ENCODE peak calls at places on chromosomes 1 and 21, in ten cellular contexts. M is left ventricle myocardium inferior; O is nephron progenitor cell; F is D721Med; L is Calu3; I is CD8-positive, alpha-beta T cell; H is Peyer's patch; X is ovary; Q is PC-3; G is cardiac muscle cell. N is an unnamed sample.

GRCh38 chr1:200275415-200275814 is 134.4 kb downstream of the ZNF281 start:
- DNase-seq in M (no peak), O (no peak), F (no peak), L (no peak), I (no peak), H (no peak), X (no peak), Q (no peak), G (no peak), N (no peak)

GRCh38 chr1:55519276-55519675 is 304.1 kb upstream of the USP24 start:
- DNase-seq in M (no peak), O (no peak), F (no peak), L (no peak), I (no peak), H (no peak), X (no peak), Q (no peak), G (no peak), N (no peak)

GRCh38 chr1:63943393-63943792 is 169.6 kb downstream of the ROR1 start:
- DNase-seq in M (no peak), O (no peak), F (no peak), L (no peak), I (no peak), H (no peak), X (no peak), Q (no peak), G (no peak), N (no peak)

GRCh38 chr1:62466982-62467532 is 30.2 kb downstream of the USP1 start:
- DNase-seq in M (no peak), O (no peak), F (no peak), L (no peak), I (no peak), H (no peak), X (no peak), Q (no peak), G (no peak), N (no peak)

GRCh38 chr1:42793824-42794223 is 9.0 kb downstream of the TMEM269 start:
- DNase-seq in M (no peak), O (no peak), F (no peak), L (no peak), I (no peak), H (no peak), X (peak), Q (no peak), G (no peak), N (no peak)

GRCh38 chr1:1627261-1627841 is 4.6 kb upstream of the MMP23B start:
- DNase-seq in M (no peak), O (no peak), F (no peak), L (no peak), I (peak), H (no peak), X (no peak), Q (no peak), G (no peak), N (no peak)

GRCh38 chr1:15816674-15817073 is 9.2 kb upstream of the UQCRHL start:
- DNase-seq in M (no peak), O (no peak), F (no peak), L (no peak), I (no peak), H (no peak), X (no peak), Q (no peak), G (no peak), N (no peak)

GRCh38 chr21:41706678-41707077 is 60.2 kb downstream of the RIPK4 start:
- DNase-seq in M (no peak), O (no peak), F (no peak), L (no peak), I (no peak), H (no peak), X (no peak), Q (no peak), G (peak), N (no peak)

GRCh38 chr21:16082038-16082816 is 352.4 kb downstream of the USP25 start:
- DNase-seq in M (no peak), O (no peak), F (no peak), L (no peak), I (no peak), H (no peak), X (no peak), Q (peak), G (peak), N (no peak)

GRCh38 chr1:243944429-243945160 is 94.6 kb upstream of the AKT3 start:
- DNase-seq in M (no peak), O (peak), F (no peak), L (peak), I (peak), H (no peak), X (no peak), Q (no peak), G (peak), N (no peak)

GRCh38 chr1:204684551-204685235 is 845 bp downstream of the LRRN2 start:
- DNase-seq in M (peak), O (peak), F (peak), L (peak), I (no peak), H (no peak), X (peak), Q (peak), G (peak), N (no peak)

GRCh38 chr1:62076286-62076685 is 118.4 kb upstream of the L1TD1 start:
- DNase-seq in M (no peak), O (no peak), F (no peak), L (peak), I (no peak), H (no peak), X (no peak), Q (peak), G (peak), N (no peak)

GRCh38 chr1:227891223-227891954 is 56.3 kb downstream of the WNT9A start:
- DNase-seq in M (no peak), O (peak), F (no peak), L (no peak), I (peak), H (no peak), X (no peak), Q (peak), G (no peak), N (no peak)

GRCh38 chr1:108584320-108584968 is 24.5 kb downstream of the EEIG2 start:
- DNase-seq in M (no peak), O (no peak), F (no peak), L (no peak), I (no peak), H (no peak), X (no peak), Q (peak), G (no peak), N (no peak)

GRCh38 chr1:84907095-84907827 is 14.3 kb upstream of the LPAR3 start:
- DNase-seq in M (no peak), O (no peak), F (no peak), L (no peak), I (no peak), H (no peak), X (no peak), Q (peak), G (peak), N (no peak)

GRCh38 chr1:221743416-221744208 is 1.7 kb upstream of the DUSP10 start:
- DNase-seq in M (no peak), O (peak), F (no peak), L (no peak), I (no peak), H (peak), X (no peak), Q (no peak), G (no peak), N (peak)

GRCh38 chr1:115838805-115839705 is 1.9 kb downstream of the NHLH2 start:
- DNase-seq in M (no peak), O (peak), F (no peak), L (peak), I (no peak), H (no peak), X (no peak), Q (no peak), G (no peak), N (peak)

GRCh38 chr1:161953256-161953920 is 70.3 kb downstream of the OLFML2B start:
- DNase-seq in M (no peak), O (no peak), F (no peak), L (no peak), I (no peak), H (no peak), X (no peak), Q (no peak), G (no peak), N (no peak)

GRCh38 chr1:175192111-175192629 is 406 bp downstream of the KIAA0040 start:
- DNase-seq in M (peak), O (peak), F (no peak), L (peak), I (no peak), H (peak), X (peak), Q (peak), G (no peak), N (peak)

GRCh38 chr21:25964009-25964408 is 206.6 kb downstream of the APP start:
- DNase-seq in M (no peak), O (no peak), F (no peak), L (no peak), I (no peak), H (no peak), X (no peak), Q (peak), G (peak), N (no peak)

GRCh38 chr1:236144446-236145150 is 2.3 kb downstream of the GPR137B start:
- DNase-seq in M (no peak), O (no peak), F (peak), L (no peak), I (no peak), H (no peak), X (no peak), Q (no peak), G (no peak), N (peak)

GRCh38 chr1:67053535-67053784 is 488 bp downstream of the SLC35D1 start:
- DNase-seq in M (peak), O (peak), F (peak), L (peak), I (no peak), H (peak), X (peak), Q (peak), G (peak), N (no peak)

GRCh38 chr1:170674239-170674638 is 10.3 kb downstream of the PRRX1 start:
- DNase-seq in M (no peak), O (no peak), F (no peak), L (no peak), I (no peak), H (no peak), X (no peak), Q (no peak), G (peak), N (no peak)

GRCh38 chr1:38123356-38123755 is 76.8 kb upstream of the POU3F1 start:
- DNase-seq in M (no peak), O (no peak), F (no peak), L (no peak), I (no peak), H (no peak), X (no peak), Q (peak), G (no peak), N (no peak)

GRCh38 chr1:156117414-156118174 is 3.1 kb downstream of the LMNA start:
- DNase-seq in M (no peak), O (no peak), F (no peak), L (no peak), I (no peak), H (no peak), X (no peak), Q (peak), G (no peak), N (no peak)

GRCh38 chr1:116738673-116739370 is 15.4 kb upstream of the CD2 start:
- DNase-seq in M (no peak), O (no peak), F (no peak), L (no peak), I (peak), H (peak), X (no peak), Q (no peak), G (no peak), N (peak)

GRCh38 chr1:78607334-78607927 is 12.8 kb upstream of the IFI44L start:
- DNase-seq in M (no peak), O (no peak), F (peak), L (no peak), I (no peak), H (no peak), X (no peak), Q (peak), G (peak), N (peak)
- TF ChIP-seq CTCF in M (peak), O (peak), F (peak), L (no peak), I (peak), H (peak), X (peak), Q (peak), G (peak), N (peak)

DNA sequence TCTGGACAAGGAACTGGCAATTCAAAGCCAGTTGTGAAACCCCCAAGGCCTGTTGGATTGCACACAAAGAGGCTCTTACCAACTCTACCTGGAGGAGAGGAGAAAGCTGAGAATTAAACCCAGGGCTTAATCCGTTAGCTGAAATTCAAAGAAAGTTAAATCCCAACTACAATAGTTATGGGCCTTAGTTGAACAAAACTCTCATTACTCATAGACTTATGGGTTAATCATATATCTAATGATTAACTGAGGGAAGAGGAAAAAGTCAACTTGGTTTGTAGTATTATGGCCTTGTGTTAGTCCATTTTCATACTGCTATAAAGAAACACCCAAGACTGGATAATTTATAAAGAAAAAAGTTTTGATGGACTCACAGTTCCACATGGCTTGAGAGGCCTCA is 838.2 kb upstream of the ADGRL2 start:
- DNase-seq in M (no peak), O (no peak), F (no peak), L (no peak), I (no peak), H (no peak), X (no peak), Q (no peak), G (no peak), N (no peak)
- TF ChIP-seq CTCF in M (no peak), O (no peak), F (no peak), L (no peak), I (no peak), H (no peak), X (no peak), Q (no peak), G (no peak), N (no peak)

DNA sequence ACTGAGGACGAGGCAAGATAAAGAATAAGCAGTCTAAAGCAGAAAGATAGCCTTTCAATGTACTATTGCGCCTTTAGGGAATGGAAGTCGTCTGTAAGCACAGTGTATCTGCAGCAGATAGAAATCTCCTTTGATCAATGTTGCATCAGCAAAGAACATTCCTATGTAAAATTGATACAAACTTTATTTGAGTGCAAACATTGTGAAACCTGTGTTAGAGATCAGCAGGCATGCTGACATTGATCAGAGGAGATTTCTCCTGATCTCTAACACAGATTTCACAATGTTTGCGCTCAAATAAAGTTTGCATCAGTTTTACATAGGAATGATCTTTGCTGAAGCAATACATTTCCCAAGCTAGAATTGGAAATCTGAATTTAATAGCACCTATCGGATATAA is 1446.8 kb downstream of the MRPL39 start:
- DNase-seq in M (no peak), O (no peak), F (no peak), L (no peak), I (no peak), H (no peak), X (no peak), Q (no peak), G (no peak), N (no peak)
- TF ChIP-seq CTCF in M (no peak), O (no peak), F (no peak), L (no peak), I (no peak), H (no peak), X (no peak), Q (no peak), G (no peak), N (no peak)

GRCh38 chr1:98794196-98794886 is 132.8 kb downstream of the SNX7 start:
- DNase-seq in M (no peak), O (peak), F (no peak), L (peak), I (peak), H (peak), X (no peak), Q (peak), G (peak), N (peak)

GRCh38 chr1:98793136-98793535 is 131.6 kb downstream of the SNX7 start:
- DNase-seq in M (no peak), O (no peak), F (no peak), L (no peak), I (no peak), H (no peak), X (no peak), Q (no peak), G (no peak), N (no peak)

GRCh38 chr1:98791498-98791897 is 130.0 kb downstream of the SNX7 start:
- DNase-seq in M (no peak), O (no peak), F (no peak), L (no peak), I (no peak), H (no peak), X (no peak), Q (no peak), G (no peak), N (no peak)

GRCh38 chr1:98796049-98796448 is 134.5 kb downstream of the SNX7 start:
- DNase-seq in M (no peak), O (no peak), F (no peak), L (no peak), I (no peak), H (no peak), X (no peak), Q (no peak), G (no peak), N (no peak)

GRCh38 chr1:98792123-98792522 is 130.6 kb downstream of the SNX7 start:
- DNase-seq in M (no peak), O (no peak), F (no peak), L (no peak), I (no peak), H (no peak), X (no peak), Q (peak), G (peak), N (no peak)
- TF ChIP-seq CTCF in M (no peak), O (no peak), F (no peak), L (no peak), I (no peak), H (no peak), X (no peak), Q (peak), G (no peak), N (no peak)

GRCh38 chr1:89952021-89952995 is 42.6 kb upstream of the ZNF326 start:
- DNase-seq in M (no peak), O (no peak), F (no peak), L (no peak), I (no peak), H (no peak), X (no peak), Q (peak), G (peak), N (no peak)

GRCh38 chr1:89955311-89955710 is 39.6 kb upstream of the ZNF326 start:
- DNase-seq in M (no peak), O (no peak), F (no peak), L (no peak), I (no peak), H (no peak), X (no peak), Q (no peak), G (no peak), N (no peak)

GRCh38 chr1:89953929-89954328 is 41.0 kb upstream of the ZNF326 start:
- DNase-seq in M (no peak), O (no peak), F (no peak), L (no peak), I (no peak), H (no peak), X (no peak), Q (peak), G (no peak), N (no peak)

GRCh38 chr1:89954401-89954800 is 40.5 kb upstream of the ZNF326 start:
- DNase-seq in M (no peak), O (no peak), F (no peak), L (no peak), I (no peak), H (no peak), X (no peak), Q (peak), G (no peak), N (no peak)

GRCh38 chr1:89953072-89953626 is 41.8 kb upstream of the ZNF326 start:
- DNase-seq in M (no peak), O (peak), F (no peak), L (peak), I (peak), H (no peak), X (no peak), Q (peak), G (peak), N (peak)
- TF ChIP-seq CTCF in M (peak), O (no peak), F (peak), L (no peak), I (no peak), H (no peak), X (no peak), Q (peak), G (no peak), N (peak)